ENCODE peak calls at places on chromosomes 3 and 15, in ten cellular contexts. R, J, I, A, S, C, K, Z, T and U are unnamed samples.

GRCh38 chr15:64134322-64134829 is 17.2 kb upstream of the SNX22 start:
- DNase-seq in T (no peak), S (no peak), A (no peak), C (no peak), Z (no peak), K (no peak), R (peak), I (no peak), J (no peak), U (no peak)

GRCh38 chr3:18370672-18371071 is 54.5 kb downstream of the SATB1 start:
- DNase-seq in K (no peak), A (no peak), I (no peak), S (no peak), T (no peak), J (no peak), R (no peak), Z (no peak), C (no peak), U (no peak)

GRCh38 chr15:94305133-94305532 is 73.8 kb downstream of the MCTP2 start:
- DNase-seq in T (no peak), S (peak), A (no peak), C (no peak), R (no peak), K (no peak), I (peak), Z (no peak), J (no peak), U (no peak)

GRCh38 chr3:174442317-174442682 is 416.8 kb upstream of the NAALADL2 start:
- DNase-seq in T (no peak), I (no peak), Z (no peak), J (no peak), K (no peak), S (no peak), R (no peak), C (no peak), A (no peak), U (no peak)

GRCh38 chr3:157077565-157077991 is 82.4 kb downstream of the CCNL1 start:
- DNase-seq in J (no peak), T (no peak), Z (no peak), I (no peak), C (peak), S (no peak), A (no peak), K (no peak), R (no peak), U (no peak)

GRCh38 chr3:30370681-30371271 is 235.6 kb upstream of the TGFBR2 start:
- DNase-seq in S (no peak), T (no peak), Z (peak), C (no peak), A (no peak), I (no peak), K (no peak), R (no peak), J (no peak), U (no peak)

GRCh38 chr15:92909131-92909781 is 9.1 kb downstream of the CHD2 start:
- DNase-seq in J (no peak), C (no peak), T (no peak), A (no peak), Z (peak), I (no peak), K (no peak), R (no peak), S (no peak), U (no peak)

GRCh38 chr15:73318463-73319351 is 50.1 kb downstream of the HCN4 start:
- DNase-seq in A (no peak), R (no peak), I (peak), T (peak), S (no peak), K (no peak), J (no peak), Z (no peak), C (peak), U (no peak)

GRCh38 chr3:129051776-129052400 is 8.7 kb upstream of the GP9 start:
- DNase-seq in K (no peak), T (no peak), C (no peak), Z (no peak), S (no peak), A (no peak), J (no peak), I (no peak), R (no peak), U (peak)

GRCh38 chr3:140597792-140598191 is 80.1 kb upstream of the TRIM42 start:
- DNase-seq in I (no peak), J (peak), S (no peak), C (no peak), Z (peak), T (no peak), A (no peak), R (no peak), K (no peak), U (no peak)

GRCh38 chr3:133938770-133939495 is 43.3 kb upstream of the RAB6B start:
- DNase-seq in S (no peak), T (no peak), A (no peak), Z (peak), I (no peak), J (no peak), R (no peak), C (no peak), K (no peak), U (no peak)

GRCh38 chr15:60397772-60398445 is at the start of gene ANXA2:
- DNase-seq in A (peak), S (peak), T (peak), K (peak), I (peak), Z (peak), J (peak), R (no peak), C (peak), U (peak)

GRCh38 chr3:151087648-151088047 is 2.2 kb downstream of the MED12L start:
- DNase-seq in S (no peak), K (no peak), I (no peak), A (no peak), T (no peak), R (no peak), J (no peak), Z (no peak), C (no peak), U (no peak)

GRCh38 chr3:31436830-31437229 is 95.9 kb upstream of the STT3B start:
- DNase-seq in A (no peak), I (no peak), S (no peak), R (no peak), C (no peak), J (no peak), K (no peak), T (no peak), Z (no peak), U (no peak)

GRCh38 chr3:169458323-169458722 is 205.2 kb downstream of the MECOM start:
- DNase-seq in Z (no peak), T (no peak), A (no peak), C (no peak), K (no peak), R (no peak), J (no peak), S (no peak), I (no peak), U (peak)

GRCh38 chr15:45122719-45123118 is 7.0 kb downstream of the DUOXA1 start:
- DNase-seq in K (no peak), R (no peak), I (no peak), J (no peak), A (no peak), T (no peak), Z (no peak), S (no peak), C (no peak), U (no peak)

GRCh38 chr3:129461022-129461421 is 21.0 kb downstream of the IFT122 start:
- DNase-seq in I (no peak), R (no peak), J (no peak), K (no peak), S (no peak), C (no peak), Z (peak), T (no peak), A (no peak), U (no peak)